ENCODE peak calls at places on chromosomes 13 and 19, in four cellular contexts. One of them, this sample, is unnamed.

GRCh38 chr19:58361900-58362271 is 665 bp downstream of the ZNF497 start:
- DNase-seq in K562: peak
- DNase-seq in A549: peak
- DNase-seq in GM12878: no peak
- DNase-seq in this sample: peak

GRCh38 chr13:51241720-51242119 is 19.5 kb downstream of the FAM124A start:
- DNase-seq in K562: no peak
- DNase-seq in A549: no peak
- DNase-seq in GM12878: no peak
- DNase-seq in this sample: no peak

GRCh38 chr13:49859568-49859967 is 67.1 kb upstream of the KPNA3 start:
- DNase-seq in K562: no peak
- DNase-seq in A549: peak
- DNase-seq in GM12878: no peak
- DNase-seq in this sample: peak

GRCh38 chr19:8607386-8607785 is 3.1 kb downstream of the ADAMTS10 start:
- DNase-seq in K562: no peak
- DNase-seq in A549: no peak
- DNase-seq in GM12878: no peak
- DNase-seq in this sample: no peak

GRCh38 chr13:87820221-87820620 is 149.1 kb downstream of the SLITRK5 start:
- DNase-seq in K562: no peak
- DNase-seq in A549: no peak
- DNase-seq in GM12878: no peak
- DNase-seq in this sample: no peak

GRCh38 chr13:20247403-20247802 is 15.3 kb upstream of the GJB6 start:
- DNase-seq in K562: no peak
- DNase-seq in A549: no peak
- DNase-seq in GM12878: no peak
- DNase-seq in this sample: no peak

GRCh38 chr13:20270163-20270865 is 38.2 kb upstream of the GJB6 start:
- DNase-seq in K562: no peak
- DNase-seq in A549: no peak
- DNase-seq in GM12878: no peak
- DNase-seq in this sample: no peak

GRCh38 chr19:8355631-8356402 is 8.1 kb upstream of the ANGPTL4 start:
- DNase-seq in K562: peak
- DNase-seq in A549: peak
- DNase-seq in GM12878: no peak
- DNase-seq in this sample: peak

GRCh38 chr13:24161010-24161775 is 673 bp downstream of the SPATA13 start:
- DNase-seq in K562: peak
- DNase-seq in A549: no peak
- DNase-seq in GM12878: no peak
- DNase-seq in this sample: peak

GRCh38 chr13:35475131-35475959 is 1.1 kb downstream of the MAB21L1 start:
- DNase-seq in K562: no peak
- DNase-seq in A549: no peak
- DNase-seq in GM12878: no peak
- DNase-seq in this sample: no peak

GRCh38 chr13:113855931-113856715 is 7.8 kb downstream of the GAS6 start:
- DNase-seq in K562: no peak
- DNase-seq in A549: no peak
- DNase-seq in GM12878: no peak
- DNase-seq in this sample: no peak

GRCh38 chr19:45864629-45865082 is 530 bp downstream of the FOXA3 start:
- DNase-seq in K562: no peak
- DNase-seq in A549: no peak
- DNase-seq in GM12878: no peak
- DNase-seq in this sample: no peak

GRCh38 chr19:45863840-45864628 is at the start of gene FOXA3:
- DNase-seq in K562: peak
- DNase-seq in A549: peak
- DNase-seq in GM12878: no peak
- DNase-seq in this sample: peak

GRCh38 chr19:45862271-45862563 is 730 bp downstream of the SYMPK start:
- DNase-seq in K562: no peak
- DNase-seq in A549: no peak
- DNase-seq in GM12878: no peak
- DNase-seq in this sample: no peak

GRCh38 chr19:45862564-45863334 is at the start of gene SYMPK:
- DNase-seq in K562: peak
- DNase-seq in A549: peak
- DNase-seq in GM12878: peak
- DNase-seq in this sample: peak

DNA sequence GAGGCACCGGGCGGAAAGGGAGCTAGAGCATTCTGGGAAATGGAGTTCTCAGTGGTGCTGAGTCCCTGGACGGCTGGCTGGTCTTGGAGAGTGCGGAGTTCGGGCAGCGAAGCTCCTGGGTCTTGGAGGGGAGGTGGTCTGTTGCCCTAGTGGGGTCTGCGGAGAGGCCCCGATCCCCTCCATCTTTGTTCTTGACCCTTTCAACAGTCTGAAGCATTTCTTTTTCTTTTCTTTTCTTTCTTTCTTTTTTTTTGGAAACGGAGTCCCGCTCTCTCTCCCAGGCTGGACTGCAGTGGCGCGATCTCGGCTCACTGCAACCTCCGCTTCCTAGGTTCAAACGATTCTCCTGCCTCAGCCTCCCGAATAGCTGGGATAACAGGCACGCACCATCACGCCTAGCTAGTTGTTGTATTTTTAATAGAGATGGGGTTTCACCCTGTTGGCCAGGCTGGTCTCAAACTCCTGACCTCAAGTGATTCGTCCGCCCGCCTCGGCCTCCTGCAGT is 440 bp upstream of the SYMPK start:
- DNase-seq in K562: no peak
- DNase-seq in A549: no peak
- DNase-seq in GM12878: no peak
- DNase-seq in this sample: no peak
- TF ChIP-seq EP300 in K562: no peak
- TF ChIP-seq EP300 in A549: no peak
- TF ChIP-seq EP300 in GM12878: no peak
- TF ChIP-seq EP300 in this sample: no peak

DNA sequence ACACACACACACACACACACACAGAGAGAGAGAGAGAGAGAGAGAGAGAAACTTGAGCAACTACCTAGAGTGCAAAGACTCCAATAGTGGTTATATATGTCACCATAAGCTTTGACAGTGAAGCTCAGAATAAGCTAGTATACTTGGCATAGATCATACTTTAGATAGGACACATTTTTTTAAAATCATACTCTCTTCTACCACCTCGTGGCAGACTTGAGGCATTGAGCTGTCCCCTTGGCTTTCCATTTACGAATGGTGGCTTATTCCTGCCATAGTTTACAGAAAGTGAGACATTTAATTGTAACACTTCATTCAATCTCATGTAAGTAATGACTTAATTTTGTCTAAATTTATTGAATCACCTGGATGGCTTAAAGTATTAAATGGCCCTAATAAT is 108.2 kb downstream of the EDNRB start:
- DNase-seq in K562: no peak
- DNase-seq in A549: peak
- DNase-seq in GM12878: no peak
- DNase-seq in this sample: no peak
- TF ChIP-seq ESRRA in K562: no peak
- TF ChIP-seq ESRRA in A549: no peak
- TF ChIP-seq ESRRA in GM12878: no peak
- TF ChIP-seq ESRRA in this sample: no peak

DNA sequence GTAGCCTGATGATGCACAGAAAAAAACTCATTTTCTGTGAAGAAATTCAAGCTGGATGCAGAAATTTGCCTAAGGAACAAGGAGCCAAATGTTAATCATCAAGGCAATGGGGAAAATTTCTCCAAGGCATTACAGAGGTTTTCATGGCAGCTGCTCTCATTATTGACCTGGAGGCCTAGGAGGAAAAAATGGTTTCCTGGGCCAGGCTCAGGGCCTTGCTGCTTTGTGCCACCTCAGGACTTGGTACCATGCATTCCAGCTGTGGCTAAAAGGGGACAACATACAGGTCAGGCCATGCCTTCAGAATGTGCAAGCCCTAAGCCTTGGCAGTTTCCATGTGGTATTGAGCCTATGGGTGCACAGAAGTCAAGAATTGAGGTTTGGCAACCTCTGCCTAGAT is 1320.1 kb upstream of the MIR17HG start:
- DNase-seq in K562: no peak
- DNase-seq in A549: no peak
- DNase-seq in GM12878: no peak
- DNase-seq in this sample: no peak
- TF ChIP-seq EP300 in K562: no peak
- TF ChIP-seq EP300 in A549: no peak
- TF ChIP-seq EP300 in GM12878: no peak
- TF ChIP-seq EP300 in this sample: no peak

GRCh38 chr19:27750697-27751391 is 1462.1 kb downstream of the UQCRFS1 start:
- DNase-seq in K562: no peak
- DNase-seq in A549: no peak
- DNase-seq in GM12878: no peak
- DNase-seq in this sample: no peak
- TF ChIP-seq ESRRA in K562: no peak
- TF ChIP-seq ESRRA in A549: no peak
- TF ChIP-seq ESRRA in GM12878: no peak
- TF ChIP-seq ESRRA in this sample: no peak

GRCh38 chr13:66665991-66666390 is 564.1 kb downstream of the PCDH9 start:
- DNase-seq in K562: no peak
- DNase-seq in A549: peak
- DNase-seq in GM12878: no peak
- DNase-seq in this sample: no peak
- TF ChIP-seq EP300 in K562: no peak
- TF ChIP-seq EP300 in A549: no peak
- TF ChIP-seq EP300 in GM12878: no peak
- TF ChIP-seq EP300 in this sample: no peak

DNA sequence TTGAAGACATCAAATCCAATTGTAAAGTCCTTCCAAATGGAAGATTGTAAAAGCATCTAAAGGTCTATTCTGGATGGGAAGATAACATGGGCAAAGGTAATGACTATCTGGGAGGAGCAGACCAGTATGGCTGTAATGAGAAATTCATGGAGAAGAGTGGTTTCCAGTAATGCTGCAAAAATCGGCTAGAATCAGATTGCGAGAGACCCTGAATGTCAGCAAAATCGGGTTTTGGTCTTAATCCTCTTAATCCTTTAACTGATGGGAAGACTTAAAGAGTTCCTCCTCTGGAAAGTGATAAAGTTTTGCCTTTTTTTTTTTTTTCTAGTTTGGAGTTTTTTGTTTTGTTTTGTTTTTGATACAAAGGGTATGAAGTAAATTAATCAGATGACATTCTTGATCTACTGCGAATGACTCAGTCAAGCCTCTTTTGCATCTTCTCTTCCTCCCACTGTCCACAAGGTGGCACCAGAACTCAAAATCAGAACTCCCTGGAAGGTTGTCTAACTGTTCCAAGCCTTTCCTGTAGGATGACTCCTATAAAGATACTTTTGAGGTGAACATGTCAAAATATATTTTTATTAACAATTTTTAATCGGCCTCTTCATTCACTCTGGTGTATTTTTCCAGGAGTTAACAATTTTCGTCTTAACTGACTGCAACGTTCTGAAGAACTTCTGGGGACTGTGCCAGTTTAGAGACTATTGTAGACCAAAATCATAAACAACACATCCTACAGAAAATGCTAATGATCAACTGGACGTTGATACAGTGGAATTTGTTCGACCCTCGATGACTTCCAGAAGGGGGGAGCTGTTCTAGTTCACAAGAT is 213.3 kb upstream of the MIR17HG start:
- DNase-seq in K562: peak
- DNase-seq in A549: peak
- DNase-seq in GM12878: no peak
- DNase-seq in this sample: peak
- TF ChIP-seq ESRRA in K562: no peak
- TF ChIP-seq ESRRA in A549: no peak
- TF ChIP-seq ESRRA in GM12878: no peak
- TF ChIP-seq ESRRA in this sample: no peak

DNA sequence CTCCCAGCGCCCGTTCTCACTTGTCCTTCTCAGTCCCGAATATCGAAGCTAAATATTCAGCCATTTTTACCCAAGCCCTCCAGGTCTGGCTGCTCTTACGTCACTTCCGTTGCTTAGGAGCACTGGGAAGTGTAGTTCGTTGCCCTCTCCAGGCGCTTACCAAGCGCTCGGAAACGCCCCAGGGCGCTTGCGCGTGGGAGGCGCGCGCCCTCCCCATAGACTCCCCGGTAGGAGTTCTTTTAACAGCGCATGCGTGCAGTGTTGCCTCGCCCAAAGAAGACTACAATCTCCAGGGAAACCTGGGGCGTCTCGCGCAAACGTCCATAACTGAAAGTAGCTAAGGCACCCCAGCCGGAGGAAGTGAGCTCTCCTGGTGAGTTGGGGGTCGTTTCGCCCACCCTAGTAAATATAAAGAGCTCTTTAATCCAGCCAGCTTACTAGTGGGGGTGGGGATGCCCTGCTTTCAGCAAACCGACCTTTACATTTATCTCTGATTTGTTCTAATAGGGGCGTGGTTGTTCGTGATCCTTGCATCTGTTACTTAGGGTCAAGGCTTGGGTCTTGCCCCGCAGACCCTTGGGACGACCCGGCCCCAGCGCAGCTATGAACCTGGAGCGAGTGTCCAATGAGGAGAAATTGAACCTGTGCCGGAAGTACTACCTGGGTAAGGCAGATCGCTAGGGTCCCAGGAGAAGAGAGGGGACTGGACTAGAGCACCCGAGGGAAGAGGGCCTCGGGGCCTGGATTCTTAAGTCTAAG is at the start of the genes PSENEN and U2AF1L4:
- DNase-seq in K562: peak
- DNase-seq in A549: peak
- DNase-seq in GM12878: peak
- DNase-seq in this sample: peak
- TF ChIP-seq EP300 in K562: no peak
- TF ChIP-seq EP300 in A549: no peak
- TF ChIP-seq EP300 in GM12878: no peak
- TF ChIP-seq EP300 in this sample: no peak

DNA sequence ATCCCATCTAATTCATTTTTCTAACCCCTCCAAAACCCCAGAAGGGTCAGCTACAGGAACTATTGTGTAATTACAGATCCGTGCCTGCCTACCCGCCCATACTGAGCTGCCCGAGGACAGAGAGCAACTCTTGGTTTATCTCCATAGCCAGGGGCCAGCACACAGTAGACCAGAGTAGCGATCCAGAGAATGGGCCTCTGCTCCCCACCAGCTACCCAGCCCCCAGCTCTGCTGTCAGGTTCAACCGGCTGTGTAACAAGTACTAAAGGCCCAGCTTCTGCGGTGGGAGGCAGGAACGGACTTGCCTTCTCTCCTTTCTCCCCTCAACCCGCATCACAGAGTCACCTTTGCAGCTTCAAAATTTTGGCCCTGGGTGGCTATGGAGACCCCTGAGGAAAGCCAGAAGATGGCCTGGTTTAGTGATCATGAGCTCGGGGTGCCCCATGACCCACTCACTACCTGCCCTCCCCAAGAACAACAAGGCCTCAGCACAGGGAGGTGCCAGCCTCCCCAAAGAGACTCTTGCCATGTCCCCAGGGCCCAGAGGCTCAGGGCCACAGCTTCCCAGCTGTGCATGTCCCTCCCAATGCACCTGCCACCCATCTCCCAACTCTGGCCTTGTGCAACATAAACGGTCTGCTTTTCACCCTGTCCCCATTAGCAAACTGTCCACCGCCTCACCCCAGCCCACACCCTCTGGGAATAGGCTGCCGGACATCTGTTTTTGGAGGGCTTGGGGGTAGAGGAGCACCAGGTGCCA is 5.7 kb downstream of the CALM3 start:
- DNase-seq in K562: no peak
- DNase-seq in A549: no peak
- DNase-seq in GM12878: no peak
- DNase-seq in this sample: no peak
- TF ChIP-seq ESRRA in K562: no peak
- TF ChIP-seq ESRRA in A549: no peak
- TF ChIP-seq ESRRA in GM12878: no peak
- TF ChIP-seq ESRRA in this sample: no peak